ENCODE peak calls at places on chromosomes 5 and 9, in five cellular contexts. One of them, this sample, is unnamed. For H3K36me3, the result is how much of the 10 kb centered on the place peaks cover.

GRCh38 chr5:59287884-59288283 is 605.6 kb downstream of the PDE4D start:
- DNase-seq in psoas muscle: no peak
- DNase-seq in OCI-LY7: no peak
- DNase-seq in fibroblast of lung: no peak
- DNase-seq in neural progenitor cell: no peak
- DNase-seq in this sample: no peak

GRCh38 chr5:38734353-38734752 is 111.5 kb upstream of the OSMR start:
- DNase-seq in neural progenitor cell: peak
- DNase-seq in OCI-LY7: no peak
- DNase-seq in fibroblast of lung: no peak
- DNase-seq in psoas muscle: no peak
- DNase-seq in this sample: no peak

GRCh38 chr9:129412814-129413536 is 207.9 kb downstream of the C9orf50 start:
- DNase-seq in psoas muscle: peak
- DNase-seq in OCI-LY7: no peak
- DNase-seq in neural progenitor cell: peak
- DNase-seq in fibroblast of lung: peak
- DNase-seq in this sample: peak

GRCh38 chr5:32013658-32014057 is 160.5 kb downstream of the GOLPH3 start:
- DNase-seq in fibroblast of lung: no peak
- DNase-seq in neural progenitor cell: peak
- DNase-seq in psoas muscle: no peak
- DNase-seq in OCI-LY7: peak
- DNase-seq in this sample: no peak

GRCh38 chr9:84331119-84331791 is 9.3 kb downstream of the SLC28A3 start:
- DNase-seq in fibroblast of lung: no peak
- DNase-seq in psoas muscle: no peak
- DNase-seq in OCI-LY7: no peak
- DNase-seq in neural progenitor cell: no peak
- DNase-seq in this sample: no peak

GRCh38 chr9:19231126-19232035 is 888 bp downstream of the DENND4C start:
- DNase-seq in OCI-LY7: peak
- DNase-seq in psoas muscle: peak
- DNase-seq in fibroblast of lung: peak
- DNase-seq in neural progenitor cell: peak
- DNase-seq in this sample: no peak

GRCh38 chr5:176831026-176831423 is 20.7 kb downstream of the UNC5A start:
- DNase-seq in psoas muscle: no peak
- DNase-seq in OCI-LY7: no peak
- DNase-seq in neural progenitor cell: no peak
- DNase-seq in fibroblast of lung: no peak
- DNase-seq in this sample: no peak

GRCh38 chr5:1026700-1027621 is 18.4 kb downstream of the NKD2 start:
- DNase-seq in OCI-LY7: no peak
- DNase-seq in fibroblast of lung: no peak
- DNase-seq in neural progenitor cell: no peak
- DNase-seq in psoas muscle: no peak
- DNase-seq in this sample: no peak

GRCh38 chr5:163309850-163310365 is 127.5 kb upstream of the CCNG1 start:
- DNase-seq in psoas muscle: no peak
- DNase-seq in neural progenitor cell: no peak
- DNase-seq in fibroblast of lung: no peak
- DNase-seq in OCI-LY7: no peak
- DNase-seq in this sample: no peak

GRCh38 chr5:169742773-169743296 is 105.8 kb downstream of the DOCK2 start:
- DNase-seq in fibroblast of lung: peak
- DNase-seq in neural progenitor cell: no peak
- DNase-seq in OCI-LY7: no peak
- DNase-seq in psoas muscle: no peak
- DNase-seq in this sample: no peak

GRCh38 chr5:175694371-175695160 is 36.7 kb downstream of the HRH2 start:
- DNase-seq in OCI-LY7: no peak
- DNase-seq in fibroblast of lung: no peak
- DNase-seq in neural progenitor cell: no peak
- DNase-seq in psoas muscle: peak
- DNase-seq in this sample: no peak

GRCh38 chr9:114894206-114894605 is 36.2 kb downstream of the TNFSF8 start:
- DNase-seq in neural progenitor cell: no peak
- DNase-seq in psoas muscle: no peak
- DNase-seq in fibroblast of lung: peak
- DNase-seq in OCI-LY7: no peak
- DNase-seq in this sample: no peak

GRCh38 chr5:113789769-113790168 is 276.3 kb downstream of the YTHDC2 start:
- DNase-seq in fibroblast of lung: no peak
- DNase-seq in OCI-LY7: no peak
- DNase-seq in neural progenitor cell: no peak
- DNase-seq in psoas muscle: no peak
- DNase-seq in this sample: no peak

GRCh38 chr5:65808261-65808741 is 86.3 kb downstream of the NLN start:
- DNase-seq in neural progenitor cell: no peak
- DNase-seq in OCI-LY7: no peak
- DNase-seq in psoas muscle: no peak
- DNase-seq in fibroblast of lung: peak
- DNase-seq in this sample: no peak

GRCh38 chr9:4548796-4549725 is 58.8 kb downstream of the SLC1A1 start:
- DNase-seq in fibroblast of lung: no peak
- DNase-seq in neural progenitor cell: peak
- DNase-seq in OCI-LY7: peak
- DNase-seq in psoas muscle: peak
- DNase-seq in this sample: no peak

GRCh38 chr5:170752257-170753215 is 31.0 kb upstream of the GABRP start:
- DNase-seq in OCI-LY7: no peak
- DNase-seq in neural progenitor cell: no peak
- DNase-seq in psoas muscle: no peak
- DNase-seq in fibroblast of lung: no peak
- DNase-seq in this sample: no peak

GRCh38 chr5:177093082-177093712 is 6.5 kb downstream of the FGFR4 start:
- DNase-seq in OCI-LY7: no peak
- DNase-seq in neural progenitor cell: no peak
- DNase-seq in psoas muscle: no peak
- DNase-seq in fibroblast of lung: no peak
- DNase-seq in this sample: no peak

GRCh38 chr5:60583598-60583997 is 116.4 kb downstream of the DEPDC1B start:
- DNase-seq in OCI-LY7: no peak
- DNase-seq in psoas muscle: no peak
- DNase-seq in neural progenitor cell: no peak
- DNase-seq in fibroblast of lung: peak
- DNase-seq in this sample: no peak

GRCh38 chr9:86187121-86187520 is 72.3 kb downstream of the C9orf153 start:
- DNase-seq in neural progenitor cell: peak
- DNase-seq in psoas muscle: no peak
- DNase-seq in fibroblast of lung: no peak
- DNase-seq in OCI-LY7: no peak
- DNase-seq in this sample: no peak

GRCh38 chr5:39187873-39188731 is 31.3 kb downstream of the FYB1 start:
- DNase-seq in OCI-LY7: no peak
- DNase-seq in neural progenitor cell: no peak
- DNase-seq in fibroblast of lung: no peak
- DNase-seq in psoas muscle: no peak
- DNase-seq in this sample: no peak

GRCh38 chr9:14993061-14993800 is 83.0 kb upstream of the FREM1 start:
- DNase-seq in fibroblast of lung: peak
- DNase-seq in psoas muscle: peak
- DNase-seq in OCI-LY7: no peak
- DNase-seq in neural progenitor cell: peak
- DNase-seq in this sample: peak

GRCh38 chr9:99057665-99058625 is 47.0 kb upstream of the TGFBR1 start:
- DNase-seq in OCI-LY7: peak
- DNase-seq in neural progenitor cell: no peak
- DNase-seq in fibroblast of lung: peak
- DNase-seq in psoas muscle: no peak
- DNase-seq in this sample: no peak

GRCh38 chr5:137575847-137576246 is 76.7 kb upstream of the SPOCK1 start:
- DNase-seq in psoas muscle: no peak
- DNase-seq in neural progenitor cell: no peak
- DNase-seq in fibroblast of lung: peak
- DNase-seq in OCI-LY7: no peak
- DNase-seq in this sample: no peak

GRCh38 chr5:166324372-166324771 is 1967.1 kb upstream of the WWC1 start:
- DNase-seq in fibroblast of lung: no peak
- DNase-seq in OCI-LY7: no peak
- DNase-seq in psoas muscle: no peak
- DNase-seq in neural progenitor cell: peak
- DNase-seq in this sample: no peak

GRCh38 chr9:115717298-115717697 is 436.3 kb upstream of the PAPPA start:
- DNase-seq in psoas muscle: no peak
- DNase-seq in neural progenitor cell: no peak
- DNase-seq in OCI-LY7: no peak
- DNase-seq in fibroblast of lung: no peak
- DNase-seq in this sample: no peak

GRCh38 chr5:149886060-149886459 is 58.5 kb downstream of the PDE6A start:
- DNase-seq in neural progenitor cell: no peak
- DNase-seq in psoas muscle: no peak
- DNase-seq in OCI-LY7: no peak
- DNase-seq in fibroblast of lung: peak
- DNase-seq in this sample: no peak

GRCh38 chr9:14277202-14277601 is 36.7 kb downstream of the NFIB start:
- DNase-seq in neural progenitor cell: no peak
- DNase-seq in psoas muscle: no peak
- DNase-seq in fibroblast of lung: peak
- DNase-seq in OCI-LY7: no peak
- DNase-seq in this sample: no peak

GRCh38 chr9:113309204-113309813 is 6.1 kb upstream of the RNF183 start:
- DNase-seq in fibroblast of lung: peak
- DNase-seq in psoas muscle: no peak
- DNase-seq in OCI-LY7: peak
- DNase-seq in neural progenitor cell: peak
- DNase-seq in this sample: no peak

GRCh38 chr5:92678576-92679105 is 902.4 kb downstream of the NR2F1-AS1 start:
- DNase-seq in fibroblast of lung: no peak
- DNase-seq in neural progenitor cell: peak
- DNase-seq in OCI-LY7: no peak
- DNase-seq in psoas muscle: no peak
- DNase-seq in this sample: no peak

GRCh38 chr9:85569988-85570387 is 171.8 kb downstream of the AGTPBP1 start:
- DNase-seq in OCI-LY7: no peak
- DNase-seq in psoas muscle: no peak
- DNase-seq in fibroblast of lung: peak
- DNase-seq in neural progenitor cell: no peak
- DNase-seq in this sample: no peak

GRCh38 chr5:6287136-6287535 is 91.2 kb downstream of the MED10 start:
- DNase-seq in fibroblast of lung: no peak
- DNase-seq in neural progenitor cell: no peak
- DNase-seq in psoas muscle: no peak
- DNase-seq in OCI-LY7: no peak
- DNase-seq in this sample: no peak

GRCh38 chr5:6286404-6286803 is 91.9 kb downstream of the MED10 start:
- DNase-seq in fibroblast of lung: no peak
- DNase-seq in OCI-LY7: no peak
- DNase-seq in psoas muscle: no peak
- DNase-seq in neural progenitor cell: no peak
- DNase-seq in this sample: no peak

GRCh38 chr5:6296524-6296923 is 81.8 kb downstream of the MED10 start:
- DNase-seq in neural progenitor cell: no peak
- DNase-seq in OCI-LY7: peak
- DNase-seq in psoas muscle: no peak
- DNase-seq in fibroblast of lung: no peak
- DNase-seq in this sample: no peak

GRCh38 chr5:6291961-6292360 is 86.4 kb downstream of the MED10 start:
- DNase-seq in fibroblast of lung: no peak
- DNase-seq in OCI-LY7: peak
- DNase-seq in psoas muscle: no peak
- DNase-seq in neural progenitor cell: peak
- DNase-seq in this sample: no peak
- TF ChIP-seq CTCF in fibroblast of lung: no peak
- TF ChIP-seq CTCF in OCI-LY7: peak
- TF ChIP-seq CTCF in psoas muscle: peak
- TF ChIP-seq CTCF in neural progenitor cell: peak
- TF ChIP-seq CTCF in this sample: no peak

DNA sequence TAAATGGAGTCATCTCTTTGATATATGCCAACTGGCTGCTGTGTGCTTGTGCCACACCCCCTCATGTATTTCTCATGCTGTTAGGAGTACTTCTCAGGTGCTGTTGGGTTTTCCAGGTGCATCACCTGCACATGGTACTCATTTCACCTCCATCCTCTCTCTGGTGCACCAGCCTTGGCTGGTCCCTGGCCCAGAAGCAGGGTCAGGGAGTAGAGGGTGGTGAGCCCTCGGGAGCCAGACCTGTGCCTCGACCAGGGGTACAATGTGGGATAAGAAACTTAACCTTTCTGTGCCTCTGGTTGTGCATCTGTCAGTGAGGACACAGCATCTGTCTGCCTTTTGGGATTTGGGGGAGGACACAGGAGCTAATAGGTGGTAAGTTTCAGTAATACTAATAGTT is 38.5 kb downstream of the SECISBP2 start:
- DNase-seq in fibroblast of lung: no peak
- DNase-seq in OCI-LY7: no peak
- DNase-seq in psoas muscle: no peak
- DNase-seq in neural progenitor cell: no peak
- DNase-seq in this sample: no peak
- H3K36me3 ChIP-seq in fibroblast of lung: under half
- H3K36me3 ChIP-seq in OCI-LY7: half or more
- H3K36me3 ChIP-seq in psoas muscle: half or more
- H3K36me3 ChIP-seq in neural progenitor cell: under half
- H3K36me3 ChIP-seq in this sample: under half

GRCh38 chr9:136927343-136928261 is 16.9 kb downstream of the FBXW5 start:
- DNase-seq in fibroblast of lung: peak
- DNase-seq in OCI-LY7: no peak
- DNase-seq in neural progenitor cell: no peak
- DNase-seq in psoas muscle: no peak
- DNase-seq in this sample: no peak
- H3K4me3 ChIP-seq in fibroblast of lung: no peak
- H3K4me3 ChIP-seq in OCI-LY7: no peak
- H3K4me3 ChIP-seq in neural progenitor cell: no peak
- H3K4me3 ChIP-seq in psoas muscle: peak
- H3K4me3 ChIP-seq in this sample: no peak

GRCh38 chr9:133607976-133608375 is 1.2 kb downstream of the FAM163B start:
- DNase-seq in fibroblast of lung: no peak
- DNase-seq in psoas muscle: no peak
- DNase-seq in neural progenitor cell: no peak
- DNase-seq in OCI-LY7: no peak
- DNase-seq in this sample: no peak

GRCh38 chr9:133605856-133606721 is 3.1 kb downstream of the FAM163B start:
- DNase-seq in OCI-LY7: no peak
- DNase-seq in fibroblast of lung: no peak
- DNase-seq in neural progenitor cell: no peak
- DNase-seq in psoas muscle: no peak
- DNase-seq in this sample: no peak

GRCh38 chr9:133606722-133607053 is 2.5 kb downstream of the FAM163B start:
- DNase-seq in psoas muscle: no peak
- DNase-seq in OCI-LY7: no peak
- DNase-seq in neural progenitor cell: no peak
- DNase-seq in fibroblast of lung: no peak
- DNase-seq in this sample: no peak

GRCh38 chr9:133608382-133608781 is 807 bp downstream of the FAM163B start:
- DNase-seq in psoas muscle: no peak
- DNase-seq in neural progenitor cell: no peak
- DNase-seq in fibroblast of lung: no peak
- DNase-seq in OCI-LY7: no peak
- DNase-seq in this sample: no peak

DNA sequence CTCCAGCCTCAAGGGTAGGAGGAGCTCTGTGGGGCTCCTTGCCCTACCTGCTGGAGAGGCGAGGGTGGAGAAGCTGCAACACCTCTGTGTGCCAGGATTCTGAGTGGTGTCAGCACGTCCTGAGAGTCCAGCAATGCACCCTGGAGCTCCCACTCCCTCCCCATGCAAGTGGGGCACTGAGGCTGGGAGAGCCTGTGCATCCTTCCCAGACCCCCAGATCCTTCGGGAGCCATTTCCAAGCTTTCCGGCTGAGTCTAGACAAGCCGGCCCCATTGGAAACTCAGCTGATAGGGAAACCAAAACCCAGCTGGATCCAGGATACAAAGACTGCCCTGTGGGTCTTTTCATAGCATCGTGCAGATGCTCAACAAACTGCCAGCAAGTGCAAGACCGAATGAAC is 1.8 kb downstream of the FAM163B start:
- DNase-seq in OCI-LY7: no peak
- DNase-seq in psoas muscle: no peak
- DNase-seq in neural progenitor cell: no peak
- DNase-seq in fibroblast of lung: no peak
- DNase-seq in this sample: no peak
- TF ChIP-seq CTCF in OCI-LY7: no peak
- TF ChIP-seq CTCF in psoas muscle: no peak
- TF ChIP-seq CTCF in neural progenitor cell: no peak
- TF ChIP-seq CTCF in fibroblast of lung: no peak
- TF ChIP-seq CTCF in this sample: no peak